ENCODE peak calls at places on chromosomes 5 and 9, in ten cellular contexts. W is substantia nigra; Y is iPS-NIHi11; D is cardiac septum; E is T-helper 9 cell; B is NCI-H774; P is naive thymus-derived CD8-positive, alpha-beta T cell; N is H9; K is HCT116; Q is CMK. V is an unnamed sample.

GRCh38 chr5:145967296-145967695 is 30.9 kb downstream of the SH3RF2 start:
- DNase-seq in W (no peak), P (no peak), D (no peak), Y (no peak), Q (no peak), E (no peak), N (no peak), K (no peak), B (no peak), V (no peak)

GRCh38 chr5:135511858-135512257 is 23.9 kb downstream of the NEUROG1 start:
- DNase-seq in K (no peak), Q (no peak), N (no peak), B (no peak), P (no peak), E (no peak), D (no peak), Y (no peak), W (no peak), V (no peak)

GRCh38 chr5:60945760-60946253 is 802 bp downstream of the NDUFAF2 start:
- DNase-seq in W (peak), D (no peak), E (no peak), B (peak), Q (no peak), N (no peak), Y (peak), P (peak), K (no peak), V (peak)

GRCh38 chr5:82563745-82564144 is 285.6 kb upstream of the RPS23 start:
- DNase-seq in B (no peak), D (no peak), E (no peak), N (no peak), Y (no peak), K (no peak), P (no peak), W (no peak), Q (no peak), V (no peak)

GRCh38 chr9:115202960-115203751 is 85.2 kb upstream of the TNC start:
- DNase-seq in D (no peak), P (no peak), B (no peak), Y (no peak), Q (no peak), E (no peak), N (no peak), K (no peak), W (no peak), V (no peak)

GRCh38 chr5:150627731-150628545 is 12.5 kb upstream of the SYNPO start:
- DNase-seq in Y (no peak), Q (no peak), D (no peak), K (no peak), B (no peak), W (no peak), E (no peak), P (no peak), N (no peak), V (no peak)

GRCh38 chr9:91253488-91253887 is 108.2 kb downstream of the AUH start:
- DNase-seq in D (no peak), E (no peak), Q (no peak), B (no peak), Y (no peak), N (no peak), P (no peak), K (peak), W (no peak), V (peak)

GRCh38 chr5:35188041-35188457 is 42.2 kb downstream of the PRLR start:
- DNase-seq in E (no peak), K (no peak), Q (no peak), D (no peak), B (no peak), P (no peak), Y (no peak), N (no peak), W (no peak), V (no peak)

GRCh38 chr5:56873056-56873455 is 36.3 kb upstream of the SETD9 start:
- DNase-seq in Y (no peak), K (no peak), W (no peak), N (no peak), E (no peak), Q (no peak), D (no peak), B (no peak), P (no peak), V (no peak)

GRCh38 chr9:94894111-94894699 is 167.7 kb downstream of the AOPEP start:
- DNase-seq in K (no peak), P (no peak), Q (no peak), W (no peak), B (no peak), N (no peak), E (no peak), Y (no peak), D (no peak), V (no peak)

GRCh38 chr9:137305788-137306545 is 3.9 kb upstream of the NRARP start:
- DNase-seq in Q (no peak), E (no peak), W (no peak), B (no peak), K (no peak), Y (peak), D (no peak), P (no peak), N (peak), V (no peak)

GRCh38 chr5:127236254-127236653 is 54.3 kb upstream of the MEGF10 start:
- DNase-seq in P (no peak), Y (no peak), N (no peak), E (no peak), D (no peak), Q (no peak), W (no peak), K (no peak), B (no peak), V (no peak)

GRCh38 chr5:117761190-117761589 is 1186.6 kb upstream of the SEMA6A start:
- DNase-seq in N (no peak), E (no peak), B (no peak), W (no peak), Q (no peak), D (no peak), Y (no peak), K (no peak), P (no peak), V (no peak)

GRCh38 chr9:113428062-113428600 is 17.6 kb downstream of the C9orf43 start:
- DNase-seq in Y (no peak), K (no peak), W (no peak), N (no peak), B (no peak), E (no peak), Q (no peak), P (no peak), D (no peak), V (no peak)

GRCh38 chr9:87872079-87872624 is 10.5 kb upstream of the SPATA31E1 start:
- DNase-seq in Y (no peak), D (no peak), W (no peak), E (no peak), P (no peak), Q (no peak), B (no peak), N (no peak), K (no peak), V (no peak)

GRCh38 chr9:6924988-6925563 is 167.3 kb downstream of the KDM4C start:
- DNase-seq in Q (no peak), Y (no peak), W (peak), B (no peak), E (no peak), N (no peak), D (no peak), P (no peak), K (no peak), V (no peak)